ENCODE peak calls at places on chromosomes 7 and 10, in eight cellular contexts. P is cardiac fibroblast, M is transverse colon, R is AG04450, V is PC-3, E is AG09309, Z is AG10803, J is cardiac muscle cell. D is an unnamed sample.

GRCh38 chr7:93890464-93891068 is at the start of gene TFPI2:
- DNase-seq in P (peak), M (peak), R (no peak), V (peak), E (no peak), Z (peak), J (peak), D (peak)

GRCh38 chr10:111151595-111151994 is 74.8 kb downstream of the ADRA2A start:
- DNase-seq in P (no peak), M (no peak), R (no peak), V (no peak), E (no peak), Z (no peak), J (no peak), D (no peak)

GRCh38 chr10:113169853-113170455 is 219.9 kb downstream of the TCF7L2 start:
- DNase-seq in P (no peak), M (no peak), R (no peak), V (no peak), E (no peak), Z (peak), J (no peak), D (peak)

GRCh38 chr7:120738816-120739215 is 119.1 kb downstream of the TSPAN12 start:
- DNase-seq in P (no peak), M (no peak), R (no peak), V (no peak), E (no peak), Z (no peak), J (no peak), D (no peak)

GRCh38 chr7:65235586-65235985 is 138.1 kb upstream of the ZNF92 start:
- DNase-seq in P (no peak), M (no peak), R (no peak), V (no peak), E (no peak), Z (no peak), J (no peak), D (no peak)

GRCh38 chr10:29501692-29502091 is 133.1 kb downstream of the SVIL start:
- DNase-seq in P (peak), M (no peak), R (peak), V (peak), E (peak), Z (peak), J (no peak), D (no peak)

GRCh38 chr10:72328045-72328828 is 26.5 kb downstream of the DNAJB12 start:
- DNase-seq in P (peak), M (peak), R (no peak), V (peak), E (no peak), Z (peak), J (peak), D (peak)

GRCh38 chr7:130071701-130072622 is 1.6 kb downstream of the KLHDC10 start:
- DNase-seq in P (peak), M (peak), R (peak), V (peak), E (peak), Z (peak), J (peak), D (peak)

GRCh38 chr10:58643029-58643428 is 130.4 kb downstream of the BICC1 start:
- DNase-seq in P (peak), M (no peak), R (no peak), V (no peak), E (no peak), Z (peak), J (no peak), D (no peak)

GRCh38 chr10:70190581-70190980 is 20.3 kb upstream of the SAR1A start:
- DNase-seq in P (peak), M (no peak), R (no peak), V (no peak), E (no peak), Z (peak), J (peak), D (no peak)

GRCh38 chr7:69756235-69756634 is 158.0 kb downstream of the AUTS2 start:
- DNase-seq in P (peak), M (no peak), R (no peak), V (no peak), E (no peak), Z (peak), J (no peak), D (no peak)

GRCh38 chr7:6385110-6385792 is 62.5 kb downstream of the DAGLB start:
- DNase-seq in P (peak), M (no peak), R (peak), V (peak), E (peak), Z (peak), J (no peak), D (no peak)

GRCh38 chr7:7808156-7808555 is 89.7 kb upstream of the RPA3 start:
- DNase-seq in P (peak), M (no peak), R (peak), V (peak), E (no peak), Z (peak), J (no peak), D (no peak)

GRCh38 chr10:100825946-100826660 is 80.7 kb downstream of the PAX2 start:
- DNase-seq in P (no peak), M (no peak), R (no peak), V (no peak), E (no peak), Z (no peak), J (no peak), D (no peak)

GRCh38 chr10:100826661-100826982 is 81.2 kb downstream of the PAX2 start:
- DNase-seq in P (no peak), M (no peak), R (no peak), V (no peak), E (no peak), Z (no peak), J (no peak), D (no peak)

GRCh38 chr10:100827819-100828743 is 82.7 kb downstream of the PAX2 start:
- DNase-seq in P (no peak), M (peak), R (no peak), V (peak), E (no peak), Z (no peak), J (peak), D (peak)

GRCh38 chr10:100828744-100829102 is 83.3 kb downstream of the PAX2 start:
- DNase-seq in P (no peak), M (no peak), R (no peak), V (no peak), E (no peak), Z (no peak), J (peak), D (peak)

DNA sequence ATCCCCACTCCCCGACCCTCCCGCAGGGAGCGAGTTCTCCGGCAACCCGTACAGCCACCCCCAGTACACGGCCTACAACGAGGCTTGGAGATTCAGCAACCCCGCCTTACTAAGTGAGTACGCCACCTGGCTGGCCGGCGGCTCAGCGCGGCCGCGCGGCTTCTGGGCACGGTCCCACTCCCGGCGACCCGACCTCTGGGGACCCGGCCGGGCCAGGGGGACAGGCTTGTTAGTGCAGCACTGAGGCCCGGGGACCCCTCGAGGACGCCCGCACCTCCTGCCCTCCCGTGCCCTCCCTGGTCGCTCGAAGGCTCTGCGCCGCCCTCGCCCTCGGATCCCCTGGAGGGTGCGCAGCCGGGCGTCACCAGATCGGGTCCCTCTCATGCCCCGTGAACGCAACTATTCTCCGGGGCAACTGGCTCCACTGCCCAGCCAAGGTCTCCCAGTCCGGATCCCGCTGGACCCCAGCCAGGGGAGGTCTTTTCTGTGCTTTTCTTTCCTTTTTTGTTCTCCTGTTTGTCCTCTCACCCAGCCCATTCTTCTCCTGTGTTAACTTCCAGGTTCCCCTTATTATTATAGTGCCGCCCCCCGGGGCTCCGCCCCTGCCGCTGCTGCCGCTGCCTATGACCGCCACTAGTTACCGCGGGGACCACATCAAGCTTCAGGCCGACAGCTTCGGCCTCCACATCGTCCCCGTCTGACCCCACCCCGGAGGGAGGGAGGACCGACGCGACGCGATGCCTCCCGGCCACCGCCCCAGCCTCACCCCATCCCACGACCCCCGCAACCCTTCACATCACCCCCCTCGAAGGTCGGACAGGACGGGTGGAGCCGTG is 81.8 kb downstream of the PAX2 start:
- DNase-seq in P (no peak), M (peak), R (no peak), V (no peak), E (no peak), Z (no peak), J (peak), D (no peak)
- H3K4me3 ChIP-seq in P (no peak), M (peak), R (no peak), V (peak), E (no peak), Z (no peak), J (peak), D (no peak)

GRCh38 chr7:77244222-77244934 is 44.8 kb upstream of the FGL2 start:
- DNase-seq in P (no peak), M (no peak), R (no peak), V (peak), E (no peak), Z (no peak), J (no peak), D (no peak)

GRCh38 chr7:77245015-77245755 is 45.6 kb upstream of the FGL2 start:
- DNase-seq in P (peak), M (no peak), R (no peak), V (no peak), E (no peak), Z (no peak), J (peak), D (no peak)

GRCh38 chr7:77242068-77242467 is 42.4 kb upstream of the FGL2 start:
- DNase-seq in P (no peak), M (no peak), R (no peak), V (no peak), E (no peak), Z (no peak), J (peak), D (no peak)

GRCh38 chr7:77239471-77239870 is 39.9 kb upstream of the FGL2 start:
- DNase-seq in P (no peak), M (no peak), R (no peak), V (no peak), E (no peak), Z (no peak), J (no peak), D (no peak)

GRCh38 chr7:77242535-77242934 is 42.9 kb upstream of the FGL2 start:
- DNase-seq in P (no peak), M (no peak), R (no peak), V (no peak), E (no peak), Z (no peak), J (peak), D (no peak)
- H3K4me3 ChIP-seq in P (no peak), M (no peak), R (no peak), V (no peak), E (no peak), Z (no peak), J (no peak), D (no peak)

GRCh38 chr10:35608317-35608672 is 3.2 kb downstream of the GJD4 start:
- DNase-seq in P (no peak), M (no peak), R (no peak), V (no peak), E (no peak), Z (no peak), J (no peak), D (no peak)
- H3K4me3 ChIP-seq in P (peak), M (peak), R (no peak), V (peak), E (peak), Z (peak), J (no peak), D (no peak)

GRCh38 chr7:131098527-131098926 is 229.1 kb upstream of the MKLN1 start:
- DNase-seq in P (no peak), M (no peak), R (no peak), V (no peak), E (no peak), Z (no peak), J (no peak), D (no peak)
- H3K4me3 ChIP-seq in P (no peak), M (no peak), R (no peak), V (no peak), E (no peak), Z (no peak), J (no peak), D (no peak)

GRCh38 chr10:3780056-3780765 is 4.8 kb downstream of the KLF6 start:
- DNase-seq in P (peak), M (no peak), R (no peak), V (peak), E (no peak), Z (peak), J (no peak), D (no peak)

GRCh38 chr10:3778708-3779108 is 6.3 kb downstream of the KLF6 start:
- DNase-seq in P (peak), M (no peak), R (no peak), V (no peak), E (no peak), Z (peak), J (no peak), D (no peak)

GRCh38 chr10:3780766-3781457 is 4.1 kb downstream of the KLF6 start:
- DNase-seq in P (peak), M (no peak), R (no peak), V (no peak), E (no peak), Z (peak), J (no peak), D (no peak)

GRCh38 chr10:3777876-3778707 is 6.9 kb downstream of the KLF6 start:
- DNase-seq in P (peak), M (no peak), R (no peak), V (no peak), E (no peak), Z (peak), J (no peak), D (no peak)

GRCh38 chr10:3779146-3779707 is 5.8 kb downstream of the KLF6 start:
- DNase-seq in P (no peak), M (peak), R (no peak), V (no peak), E (no peak), Z (peak), J (no peak), D (no peak)
- H3K4me3 ChIP-seq in P (peak), M (peak), R (peak), V (peak), E (peak), Z (peak), J (no peak), D (no peak)

GRCh38 chr10:127195571-127196226 is 692 bp downstream of the INSYN2A start:
- DNase-seq in P (peak), M (no peak), R (no peak), V (no peak), E (no peak), Z (peak), J (peak), D (no peak)
- H3K4me3 ChIP-seq in P (peak), M (peak), R (peak), V (peak), E (peak), Z (peak), J (peak), D (no peak)

DNA sequence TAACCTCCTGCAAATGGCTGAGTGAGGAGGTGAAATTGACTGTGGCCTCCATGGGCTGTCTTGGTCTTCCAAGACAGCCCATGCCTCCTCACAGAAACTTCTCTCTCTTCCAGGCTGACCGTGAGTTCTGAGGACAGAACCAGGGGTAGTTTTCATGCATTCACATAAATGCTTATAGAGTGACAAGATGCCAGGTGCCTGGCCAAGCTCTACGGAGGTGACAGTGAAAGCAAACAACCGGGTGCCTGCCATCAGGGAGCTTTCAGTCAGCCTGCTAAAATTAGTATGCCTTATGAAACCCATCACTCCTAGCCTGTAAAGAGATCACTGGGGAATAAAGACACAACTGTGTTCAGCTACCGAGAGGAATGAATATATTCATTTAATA is 919 bp upstream of the RHOBTB1 start:
- DNase-seq in P (no peak), M (no peak), R (no peak), V (no peak), E (no peak), Z (no peak), J (no peak), D (no peak)
- H3K4me3 ChIP-seq in P (peak), M (peak), R (peak), V (peak), E (peak), Z (peak), J (peak), D (no peak)

DNA sequence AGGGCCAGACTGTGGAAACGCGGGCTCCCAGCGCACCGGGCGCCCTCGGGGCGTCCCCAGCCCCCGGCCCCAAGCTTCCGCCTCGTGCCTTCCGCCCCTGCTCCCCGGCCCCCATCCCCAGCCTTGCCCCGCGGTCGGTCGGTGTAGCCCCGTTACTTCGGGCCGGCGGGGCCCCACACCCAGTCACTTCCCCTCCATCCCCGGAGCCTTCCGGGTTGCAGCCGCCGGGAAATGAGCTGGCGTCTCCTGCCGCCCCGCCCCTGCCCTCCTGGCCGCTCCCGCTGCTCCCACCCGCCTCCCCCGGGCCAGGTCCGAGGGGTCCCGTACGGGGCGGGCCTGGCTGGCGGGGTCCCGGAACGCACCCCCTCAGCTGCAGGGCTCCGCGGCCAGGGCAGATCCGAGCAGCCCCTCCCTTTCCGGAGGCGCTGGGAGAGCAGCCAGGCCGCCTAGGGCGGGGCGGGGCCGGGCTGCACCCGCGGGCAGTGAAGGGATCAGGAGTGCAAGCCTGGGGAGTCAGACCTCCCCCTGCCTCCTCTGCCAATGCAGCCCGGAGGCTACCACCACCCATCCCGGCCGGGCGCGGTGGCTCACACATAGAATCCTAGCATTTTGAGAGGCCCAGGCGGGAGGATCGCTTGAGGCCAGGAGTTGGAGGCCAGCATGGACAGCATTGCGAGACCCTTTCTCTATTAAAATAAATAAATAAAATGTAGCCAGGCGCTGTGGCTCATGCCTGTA is 709 bp downstream of the ARPC1B start:
- DNase-seq in P (peak), M (peak), R (no peak), V (peak), E (no peak), Z (peak), J (peak), D (peak)
- H3K4me3 ChIP-seq in P (peak), M (peak), R (peak), V (peak), E (peak), Z (peak), J (peak), D (peak)

DNA sequence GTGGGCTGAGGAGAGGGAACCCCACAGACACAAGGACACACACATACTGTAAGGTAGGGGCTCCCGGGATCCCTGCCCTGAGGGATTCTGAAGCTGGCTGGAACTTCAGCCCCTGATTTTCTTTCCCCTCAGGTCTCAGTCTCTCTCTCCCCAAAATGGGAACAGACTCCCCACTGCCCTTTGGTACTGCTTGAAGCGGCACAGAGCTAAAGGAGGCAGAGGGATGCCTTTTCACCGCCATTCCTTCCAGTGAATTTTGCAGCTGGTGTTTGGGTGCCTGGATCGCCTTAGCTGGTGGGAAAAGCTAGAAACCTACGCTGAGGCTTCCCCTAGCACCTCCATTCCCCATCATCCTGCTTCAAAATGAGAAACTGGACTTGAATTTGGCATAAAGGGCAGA is 2.7 kb upstream of the CUEDC2 start:
- DNase-seq in P (no peak), M (no peak), R (no peak), V (no peak), E (no peak), Z (no peak), J (no peak), D (no peak)
- H3K4me3 ChIP-seq in P (no peak), M (peak), R (no peak), V (no peak), E (no peak), Z (peak), J (no peak), D (peak)